ENCODE peak calls at places on chromosomes 2 and 18, in eight cellular contexts. One of them, this sample, is unnamed. For H3K4me1, the result is how much of the 10 kb centered on the place peaks cover.

GRCh38 chr2:66699481-66700180 is 264.7 kb downstream of the MEIS1 start:
- DNase-seq in prostate gland: no peak
- DNase-seq in fibroblast of lung: no peak
- DNase-seq in gastrocnemius medialis: no peak
- DNase-seq in spleen: no peak
- DNase-seq in CD4-positive, alpha-beta memory T cell: no peak
- DNase-seq in upper lobe of right lung: no peak
- DNase-seq in CD8-positive, alpha-beta T cell: no peak
- DNase-seq in this sample: no peak

GRCh38 chr2:65024149-65024829 is 31.9 kb upstream of the CEP68 start:
- DNase-seq in prostate gland: no peak
- DNase-seq in fibroblast of lung: peak
- DNase-seq in gastrocnemius medialis: no peak
- DNase-seq in spleen: no peak
- DNase-seq in CD4-positive, alpha-beta memory T cell: no peak
- DNase-seq in upper lobe of right lung: no peak
- DNase-seq in CD8-positive, alpha-beta T cell: no peak
- DNase-seq in this sample: no peak

GRCh38 chr2:715847-716573 is 38.8 kb upstream of the TMEM18 start:
- DNase-seq in prostate gland: no peak
- DNase-seq in fibroblast of lung: no peak
- DNase-seq in gastrocnemius medialis: no peak
- DNase-seq in spleen: no peak
- DNase-seq in CD4-positive, alpha-beta memory T cell: no peak
- DNase-seq in upper lobe of right lung: no peak
- DNase-seq in CD8-positive, alpha-beta T cell: no peak
- DNase-seq in this sample: no peak

GRCh38 chr2:151315381-151315903 is 26.0 kb upstream of the NMI start:
- DNase-seq in prostate gland: no peak
- DNase-seq in fibroblast of lung: peak
- DNase-seq in gastrocnemius medialis: no peak
- DNase-seq in spleen: no peak
- DNase-seq in CD4-positive, alpha-beta memory T cell: no peak
- DNase-seq in upper lobe of right lung: no peak
- DNase-seq in CD8-positive, alpha-beta T cell: no peak
- DNase-seq in this sample: no peak

GRCh38 chr18:26819046-26819445 is 46.5 kb downstream of the AQP4 start:
- DNase-seq in prostate gland: no peak
- DNase-seq in fibroblast of lung: no peak
- DNase-seq in gastrocnemius medialis: no peak
- DNase-seq in spleen: no peak
- DNase-seq in CD4-positive, alpha-beta memory T cell: no peak
- DNase-seq in upper lobe of right lung: no peak
- DNase-seq in CD8-positive, alpha-beta T cell: no peak
- DNase-seq in this sample: no peak

GRCh38 chr18:58235001-58235436 is 191.0 kb downstream of the NEDD4L start:
- DNase-seq in prostate gland: peak
- DNase-seq in fibroblast of lung: no peak
- DNase-seq in gastrocnemius medialis: no peak
- DNase-seq in spleen: no peak
- DNase-seq in CD4-positive, alpha-beta memory T cell: no peak
- DNase-seq in upper lobe of right lung: no peak
- DNase-seq in CD8-positive, alpha-beta T cell: no peak
- DNase-seq in this sample: no peak

GRCh38 chr18:45993441-45993840 is 26.3 kb upstream of the EPG5 start:
- DNase-seq in prostate gland: no peak
- DNase-seq in fibroblast of lung: peak
- DNase-seq in gastrocnemius medialis: no peak
- DNase-seq in spleen: no peak
- DNase-seq in CD4-positive, alpha-beta memory T cell: no peak
- DNase-seq in upper lobe of right lung: no peak
- DNase-seq in CD8-positive, alpha-beta T cell: no peak
- DNase-seq in this sample: no peak

GRCh38 chr2:233021771-233022170 is 8.7 kb upstream of the NGEF start:
- DNase-seq in prostate gland: no peak
- DNase-seq in fibroblast of lung: peak
- DNase-seq in gastrocnemius medialis: no peak
- DNase-seq in spleen: peak
- DNase-seq in CD4-positive, alpha-beta memory T cell: no peak
- DNase-seq in upper lobe of right lung: no peak
- DNase-seq in CD8-positive, alpha-beta T cell: no peak
- DNase-seq in this sample: no peak

GRCh38 chr2:152693033-152693432 is 24.2 kb downstream of the PRPF40A start:
- DNase-seq in prostate gland: no peak
- DNase-seq in fibroblast of lung: no peak
- DNase-seq in gastrocnemius medialis: no peak
- DNase-seq in spleen: no peak
- DNase-seq in CD4-positive, alpha-beta memory T cell: no peak
- DNase-seq in upper lobe of right lung: no peak
- DNase-seq in CD8-positive, alpha-beta T cell: no peak
- DNase-seq in this sample: no peak

GRCh38 chr2:218831378-218831990 is at the start of gene PRKAG3:
- DNase-seq in prostate gland: no peak
- DNase-seq in fibroblast of lung: no peak
- DNase-seq in gastrocnemius medialis: peak
- DNase-seq in spleen: peak
- DNase-seq in CD4-positive, alpha-beta memory T cell: no peak
- DNase-seq in upper lobe of right lung: no peak
- DNase-seq in CD8-positive, alpha-beta T cell: no peak
- DNase-seq in this sample: no peak

DNA sequence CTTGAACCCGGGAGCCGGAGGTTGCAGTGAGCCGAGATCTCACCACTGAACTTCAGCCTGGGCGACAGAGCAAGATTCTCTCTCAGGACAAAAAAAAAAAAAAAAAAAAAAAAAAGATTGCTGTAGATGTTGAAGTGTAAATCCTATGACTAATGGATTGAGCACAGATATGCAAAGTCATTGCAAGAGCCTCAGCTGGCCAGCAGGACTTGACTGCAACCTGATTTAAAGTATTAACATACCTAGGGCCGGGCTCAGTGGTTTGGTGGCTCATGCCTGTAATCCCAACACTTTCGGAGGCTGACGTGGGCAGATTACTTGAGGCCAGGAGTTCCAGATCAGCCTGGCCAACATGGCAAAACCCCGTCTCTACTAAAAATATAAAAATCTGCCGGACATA is 103.4 kb upstream of the MSH2 start:
- DNase-seq in prostate gland: no peak
- DNase-seq in fibroblast of lung: peak
- DNase-seq in gastrocnemius medialis: peak
- DNase-seq in spleen: no peak
- DNase-seq in CD4-positive, alpha-beta memory T cell: no peak
- DNase-seq in upper lobe of right lung: no peak
- DNase-seq in CD8-positive, alpha-beta T cell: no peak
- DNase-seq in this sample: no peak
- H3K4me1 ChIP-seq in prostate gland: under half
- H3K4me1 ChIP-seq in fibroblast of lung: under half
- H3K4me1 ChIP-seq in gastrocnemius medialis: under half
- H3K4me1 ChIP-seq in spleen: under half
- H3K4me1 ChIP-seq in CD4-positive, alpha-beta memory T cell: under half
- H3K4me1 ChIP-seq in upper lobe of right lung: under half
- H3K4me1 ChIP-seq in CD8-positive, alpha-beta T cell: under half
- H3K4me1 ChIP-seq in this sample: under half

GRCh38 chr2:191545361-191545760 is 132.6 kb upstream of the NABP1 start:
- DNase-seq in prostate gland: no peak
- DNase-seq in fibroblast of lung: no peak
- DNase-seq in gastrocnemius medialis: no peak
- DNase-seq in spleen: no peak
- DNase-seq in CD4-positive, alpha-beta memory T cell: no peak
- DNase-seq in upper lobe of right lung: no peak
- DNase-seq in CD8-positive, alpha-beta T cell: no peak
- DNase-seq in this sample: no peak

GRCh38 chr2:191540681-191541080 is 137.3 kb upstream of the NABP1 start:
- DNase-seq in prostate gland: no peak
- DNase-seq in fibroblast of lung: no peak
- DNase-seq in gastrocnemius medialis: no peak
- DNase-seq in spleen: no peak
- DNase-seq in CD4-positive, alpha-beta memory T cell: no peak
- DNase-seq in upper lobe of right lung: no peak
- DNase-seq in CD8-positive, alpha-beta T cell: no peak
- DNase-seq in this sample: no peak

GRCh38 chr2:191539068-191539467 is 138.9 kb upstream of the NABP1 start:
- DNase-seq in prostate gland: no peak
- DNase-seq in fibroblast of lung: peak
- DNase-seq in gastrocnemius medialis: no peak
- DNase-seq in spleen: no peak
- DNase-seq in CD4-positive, alpha-beta memory T cell: no peak
- DNase-seq in upper lobe of right lung: no peak
- DNase-seq in CD8-positive, alpha-beta T cell: no peak
- DNase-seq in this sample: no peak

GRCh38 chr2:191544511-191545062 is 133.3 kb upstream of the NABP1 start:
- DNase-seq in prostate gland: no peak
- DNase-seq in fibroblast of lung: no peak
- DNase-seq in gastrocnemius medialis: no peak
- DNase-seq in spleen: no peak
- DNase-seq in CD4-positive, alpha-beta memory T cell: no peak
- DNase-seq in upper lobe of right lung: no peak
- DNase-seq in CD8-positive, alpha-beta T cell: no peak
- DNase-seq in this sample: no peak
- H3K4me1 ChIP-seq in prostate gland: under half
- H3K4me1 ChIP-seq in fibroblast of lung: under half
- H3K4me1 ChIP-seq in gastrocnemius medialis: under half
- H3K4me1 ChIP-seq in spleen: under half
- H3K4me1 ChIP-seq in CD4-positive, alpha-beta memory T cell: under half
- H3K4me1 ChIP-seq in upper lobe of right lung: under half
- H3K4me1 ChIP-seq in CD8-positive, alpha-beta T cell: under half
- H3K4me1 ChIP-seq in this sample: under half

GRCh38 chr2:98467652-98468051 is 23.0 kb downstream of the INPP4A start:
- DNase-seq in prostate gland: no peak
- DNase-seq in fibroblast of lung: no peak
- DNase-seq in gastrocnemius medialis: no peak
- DNase-seq in spleen: no peak
- DNase-seq in CD4-positive, alpha-beta memory T cell: no peak
- DNase-seq in upper lobe of right lung: no peak
- DNase-seq in CD8-positive, alpha-beta T cell: no peak
- DNase-seq in this sample: no peak

GRCh38 chr2:98464772-98465310 is 20.2 kb downstream of the INPP4A start:
- DNase-seq in prostate gland: no peak
- DNase-seq in fibroblast of lung: no peak
- DNase-seq in gastrocnemius medialis: no peak
- DNase-seq in spleen: no peak
- DNase-seq in CD4-positive, alpha-beta memory T cell: peak
- DNase-seq in upper lobe of right lung: no peak
- DNase-seq in CD8-positive, alpha-beta T cell: peak
- DNase-seq in this sample: no peak

GRCh38 chr2:98463988-98464771 is 19.5 kb downstream of the INPP4A start:
- DNase-seq in prostate gland: no peak
- DNase-seq in fibroblast of lung: no peak
- DNase-seq in gastrocnemius medialis: no peak
- DNase-seq in spleen: no peak
- DNase-seq in CD4-positive, alpha-beta memory T cell: peak
- DNase-seq in upper lobe of right lung: no peak
- DNase-seq in CD8-positive, alpha-beta T cell: peak
- DNase-seq in this sample: no peak

GRCh38 chr2:98467082-98467536 is 22.5 kb downstream of the INPP4A start:
- DNase-seq in prostate gland: no peak
- DNase-seq in fibroblast of lung: no peak
- DNase-seq in gastrocnemius medialis: no peak
- DNase-seq in spleen: peak
- DNase-seq in CD4-positive, alpha-beta memory T cell: no peak
- DNase-seq in upper lobe of right lung: no peak
- DNase-seq in CD8-positive, alpha-beta T cell: no peak
- DNase-seq in this sample: no peak

GRCh38 chr2:98465456-98466201 is 21.0 kb downstream of the INPP4A start:
- DNase-seq in prostate gland: no peak
- DNase-seq in fibroblast of lung: peak
- DNase-seq in gastrocnemius medialis: no peak
- DNase-seq in spleen: peak
- DNase-seq in CD4-positive, alpha-beta memory T cell: peak
- DNase-seq in upper lobe of right lung: peak
- DNase-seq in CD8-positive, alpha-beta T cell: peak
- DNase-seq in this sample: peak
- H3K4me1 ChIP-seq in prostate gland: under half
- H3K4me1 ChIP-seq in fibroblast of lung: under half
- H3K4me1 ChIP-seq in gastrocnemius medialis: under half
- H3K4me1 ChIP-seq in spleen: under half
- H3K4me1 ChIP-seq in CD4-positive, alpha-beta memory T cell: half or more
- H3K4me1 ChIP-seq in upper lobe of right lung: half or more
- H3K4me1 ChIP-seq in CD8-positive, alpha-beta T cell: half or more
- H3K4me1 ChIP-seq in this sample: under half

DNA sequence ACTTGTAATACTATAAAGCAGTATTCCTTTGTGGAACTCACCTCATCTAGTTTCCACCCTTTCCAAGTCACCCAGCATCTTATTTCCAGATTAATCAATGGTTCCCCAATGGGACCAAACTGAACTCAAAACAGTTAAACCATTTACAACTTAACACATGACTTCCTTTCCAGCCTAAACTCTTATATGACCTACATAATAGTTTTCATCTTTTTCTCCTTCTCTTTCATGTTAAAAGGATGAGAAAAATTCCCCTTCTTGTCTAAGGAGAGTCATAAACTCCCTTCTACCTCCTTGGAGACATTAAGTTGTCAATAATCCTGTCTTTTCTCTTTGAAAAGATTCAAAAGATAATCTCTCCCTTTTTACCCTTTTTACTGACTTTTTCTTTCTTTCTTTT is 6.7 kb downstream of the PPP3R1 start:
- DNase-seq in prostate gland: no peak
- DNase-seq in fibroblast of lung: no peak
- DNase-seq in gastrocnemius medialis: no peak
- DNase-seq in spleen: no peak
- DNase-seq in CD4-positive, alpha-beta memory T cell: no peak
- DNase-seq in upper lobe of right lung: no peak
- DNase-seq in CD8-positive, alpha-beta T cell: no peak
- DNase-seq in this sample: no peak
- H3K4me1 ChIP-seq in prostate gland: under half
- H3K4me1 ChIP-seq in fibroblast of lung: under half
- H3K4me1 ChIP-seq in gastrocnemius medialis: half or more
- H3K4me1 ChIP-seq in spleen: under half
- H3K4me1 ChIP-seq in CD4-positive, alpha-beta memory T cell: half or more
- H3K4me1 ChIP-seq in upper lobe of right lung: half or more
- H3K4me1 ChIP-seq in CD8-positive, alpha-beta T cell: half or more
- H3K4me1 ChIP-seq in this sample: under half

DNA sequence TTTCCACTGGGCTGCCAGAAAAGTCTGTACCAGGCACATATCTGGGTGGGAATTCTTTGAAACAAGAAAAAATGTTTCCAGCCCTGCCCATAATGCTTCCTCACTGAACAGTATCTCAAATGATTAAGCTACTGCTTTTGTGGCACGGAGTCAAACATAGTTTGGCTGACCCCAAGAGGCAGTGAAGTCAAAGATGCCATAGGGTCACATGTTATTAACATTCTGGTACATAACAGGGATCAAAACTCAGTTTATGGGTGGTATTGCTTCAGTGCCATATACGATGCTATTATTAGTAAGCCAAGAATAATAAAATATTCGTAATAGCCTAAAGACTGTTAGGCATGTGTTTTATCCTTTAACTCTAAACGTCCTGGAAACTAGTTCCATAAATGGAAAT is 112.4 kb downstream of the FEZ2 start:
- DNase-seq in prostate gland: no peak
- DNase-seq in fibroblast of lung: peak
- DNase-seq in gastrocnemius medialis: no peak
- DNase-seq in spleen: no peak
- DNase-seq in CD4-positive, alpha-beta memory T cell: no peak
- DNase-seq in upper lobe of right lung: no peak
- DNase-seq in CD8-positive, alpha-beta T cell: no peak
- DNase-seq in this sample: no peak
- H3K4me1 ChIP-seq in prostate gland: under half
- H3K4me1 ChIP-seq in fibroblast of lung: half or more
- H3K4me1 ChIP-seq in gastrocnemius medialis: half or more
- H3K4me1 ChIP-seq in spleen: under half
- H3K4me1 ChIP-seq in CD4-positive, alpha-beta memory T cell: under half
- H3K4me1 ChIP-seq in upper lobe of right lung: under half
- H3K4me1 ChIP-seq in CD8-positive, alpha-beta T cell: under half
- H3K4me1 ChIP-seq in this sample: under half

This sample was measured in uterus.